ENCODE peak calls at places on chromosomes 7 and 10, in ten cellular contexts. One of them, this sample, is unnamed.

GRCh38 chr7:115449689-115450088 is 527.8 kb downstream of the MDFIC start:
- DNase-seq in cardiac muscle cell: no peak
- DNase-seq in HepG2: no peak
- DNase-seq in pancreas: no peak
- DNase-seq in glutamatergic neuron: no peak
- DNase-seq in progenitor cell of endocrine pancreas: no peak
- DNase-seq in uterus: no peak
- DNase-seq in colonic mucosa: no peak
- DNase-seq in dorsolateral prefrontal cortex: no peak
- DNase-seq in choroid plexus epithelial cell: peak
- DNase-seq in this sample: no peak

GRCh38 chr7:106127984-106128780 is 16.1 kb upstream of the SYPL1 start:
- DNase-seq in cardiac muscle cell: peak
- DNase-seq in dorsolateral prefrontal cortex: no peak
- DNase-seq in pancreas: no peak
- DNase-seq in colonic mucosa: no peak
- DNase-seq in choroid plexus epithelial cell: peak
- DNase-seq in glutamatergic neuron: no peak
- DNase-seq in progenitor cell of endocrine pancreas: no peak
- DNase-seq in HepG2: no peak
- DNase-seq in uterus: no peak
- DNase-seq in this sample: no peak

GRCh38 chr10:76036962-76037361 is 605.5 kb downstream of the LRMDA start:
- DNase-seq in colonic mucosa: peak
- DNase-seq in glutamatergic neuron: no peak
- DNase-seq in pancreas: no peak
- DNase-seq in dorsolateral prefrontal cortex: no peak
- DNase-seq in choroid plexus epithelial cell: no peak
- DNase-seq in uterus: no peak
- DNase-seq in HepG2: peak
- DNase-seq in progenitor cell of endocrine pancreas: no peak
- DNase-seq in cardiac muscle cell: no peak
- DNase-seq in this sample: no peak

GRCh38 chr10:5560142-5560843 is 35.5 kb downstream of the CALML3 start:
- DNase-seq in progenitor cell of endocrine pancreas: no peak
- DNase-seq in cardiac muscle cell: no peak
- DNase-seq in HepG2: no peak
- DNase-seq in dorsolateral prefrontal cortex: no peak
- DNase-seq in colonic mucosa: no peak
- DNase-seq in uterus: peak
- DNase-seq in pancreas: peak
- DNase-seq in choroid plexus epithelial cell: no peak
- DNase-seq in glutamatergic neuron: peak
- DNase-seq in this sample: no peak

GRCh38 chr10:79629955-79630327 is 19.2 kb downstream of the SFTPA1 start:
- DNase-seq in glutamatergic neuron: no peak
- DNase-seq in pancreas: no peak
- DNase-seq in progenitor cell of endocrine pancreas: no peak
- DNase-seq in choroid plexus epithelial cell: no peak
- DNase-seq in uterus: no peak
- DNase-seq in HepG2: no peak
- DNase-seq in cardiac muscle cell: no peak
- DNase-seq in colonic mucosa: no peak
- DNase-seq in dorsolateral prefrontal cortex: no peak
- DNase-seq in this sample: no peak

GRCh38 chr7:42406358-42406757 is 169.3 kb upstream of the GLI3 start:
- DNase-seq in cardiac muscle cell: no peak
- DNase-seq in HepG2: no peak
- DNase-seq in dorsolateral prefrontal cortex: no peak
- DNase-seq in colonic mucosa: no peak
- DNase-seq in pancreas: no peak
- DNase-seq in choroid plexus epithelial cell: no peak
- DNase-seq in progenitor cell of endocrine pancreas: no peak
- DNase-seq in uterus: no peak
- DNase-seq in glutamatergic neuron: no peak
- DNase-seq in this sample: no peak

GRCh38 chr7:106598663-106599342 is 62.2 kb downstream of the CCDC71L start:
- DNase-seq in glutamatergic neuron: peak
- DNase-seq in HepG2: peak
- DNase-seq in dorsolateral prefrontal cortex: no peak
- DNase-seq in cardiac muscle cell: peak
- DNase-seq in uterus: peak
- DNase-seq in colonic mucosa: peak
- DNase-seq in pancreas: no peak
- DNase-seq in choroid plexus epithelial cell: peak
- DNase-seq in progenitor cell of endocrine pancreas: peak
- DNase-seq in this sample: no peak

GRCh38 chr10:104777086-104777799 is 136.2 kb downstream of the SORCS3 start:
- DNase-seq in dorsolateral prefrontal cortex: no peak
- DNase-seq in colonic mucosa: no peak
- DNase-seq in choroid plexus epithelial cell: no peak
- DNase-seq in progenitor cell of endocrine pancreas: no peak
- DNase-seq in pancreas: no peak
- DNase-seq in glutamatergic neuron: no peak
- DNase-seq in cardiac muscle cell: no peak
- DNase-seq in HepG2: no peak
- DNase-seq in uterus: no peak
- DNase-seq in this sample: no peak

GRCh38 chr10:120805014-120805805 is 46.0 kb upstream of the WDR11 start:
- DNase-seq in pancreas: no peak
- DNase-seq in HepG2: no peak
- DNase-seq in cardiac muscle cell: no peak
- DNase-seq in dorsolateral prefrontal cortex: no peak
- DNase-seq in glutamatergic neuron: no peak
- DNase-seq in choroid plexus epithelial cell: no peak
- DNase-seq in colonic mucosa: no peak
- DNase-seq in progenitor cell of endocrine pancreas: no peak
- DNase-seq in uterus: no peak
- DNase-seq in this sample: no peak

GRCh38 chr10:32367793-32368453 is 21.0 kb upstream of the EPC1 start:
- DNase-seq in dorsolateral prefrontal cortex: peak
- DNase-seq in uterus: peak
- DNase-seq in progenitor cell of endocrine pancreas: peak
- DNase-seq in glutamatergic neuron: peak
- DNase-seq in colonic mucosa: peak
- DNase-seq in cardiac muscle cell: peak
- DNase-seq in HepG2: peak
- DNase-seq in choroid plexus epithelial cell: peak
- DNase-seq in pancreas: peak
- DNase-seq in this sample: peak

GRCh38 chr7:78226059-78226658 is 427.6 kb downstream of the PHTF2 start:
- DNase-seq in uterus: no peak
- DNase-seq in progenitor cell of endocrine pancreas: no peak
- DNase-seq in cardiac muscle cell: peak
- DNase-seq in HepG2: peak
- DNase-seq in glutamatergic neuron: peak
- DNase-seq in colonic mucosa: peak
- DNase-seq in choroid plexus epithelial cell: peak
- DNase-seq in pancreas: peak
- DNase-seq in dorsolateral prefrontal cortex: peak
- DNase-seq in this sample: no peak

GRCh38 chr7:81008901-81009300 is 90.0 kb upstream of the SEMA3C start:
- DNase-seq in pancreas: no peak
- DNase-seq in choroid plexus epithelial cell: no peak
- DNase-seq in progenitor cell of endocrine pancreas: no peak
- DNase-seq in colonic mucosa: no peak
- DNase-seq in HepG2: no peak
- DNase-seq in glutamatergic neuron: no peak
- DNase-seq in uterus: no peak
- DNase-seq in cardiac muscle cell: no peak
- DNase-seq in dorsolateral prefrontal cortex: no peak
- DNase-seq in this sample: no peak

GRCh38 chr7:112970771-112971170 is 115.9 kb downstream of the GPR85 start:
- DNase-seq in progenitor cell of endocrine pancreas: no peak
- DNase-seq in uterus: no peak
- DNase-seq in HepG2: no peak
- DNase-seq in colonic mucosa: no peak
- DNase-seq in pancreas: no peak
- DNase-seq in cardiac muscle cell: no peak
- DNase-seq in glutamatergic neuron: no peak
- DNase-seq in choroid plexus epithelial cell: no peak
- DNase-seq in dorsolateral prefrontal cortex: no peak
- DNase-seq in this sample: no peak
- TF ChIP-seq CTCF in progenitor cell of endocrine pancreas: no peak
- TF ChIP-seq CTCF in uterus: no peak
- TF ChIP-seq CTCF in HepG2: no peak
- TF ChIP-seq CTCF in colonic mucosa: no peak
- TF ChIP-seq CTCF in pancreas: no peak
- TF ChIP-seq CTCF in cardiac muscle cell: no peak
- TF ChIP-seq CTCF in glutamatergic neuron: peak
- TF ChIP-seq CTCF in choroid plexus epithelial cell: no peak
- TF ChIP-seq CTCF in dorsolateral prefrontal cortex: no peak
- TF ChIP-seq CTCF in this sample: no peak

DNA sequence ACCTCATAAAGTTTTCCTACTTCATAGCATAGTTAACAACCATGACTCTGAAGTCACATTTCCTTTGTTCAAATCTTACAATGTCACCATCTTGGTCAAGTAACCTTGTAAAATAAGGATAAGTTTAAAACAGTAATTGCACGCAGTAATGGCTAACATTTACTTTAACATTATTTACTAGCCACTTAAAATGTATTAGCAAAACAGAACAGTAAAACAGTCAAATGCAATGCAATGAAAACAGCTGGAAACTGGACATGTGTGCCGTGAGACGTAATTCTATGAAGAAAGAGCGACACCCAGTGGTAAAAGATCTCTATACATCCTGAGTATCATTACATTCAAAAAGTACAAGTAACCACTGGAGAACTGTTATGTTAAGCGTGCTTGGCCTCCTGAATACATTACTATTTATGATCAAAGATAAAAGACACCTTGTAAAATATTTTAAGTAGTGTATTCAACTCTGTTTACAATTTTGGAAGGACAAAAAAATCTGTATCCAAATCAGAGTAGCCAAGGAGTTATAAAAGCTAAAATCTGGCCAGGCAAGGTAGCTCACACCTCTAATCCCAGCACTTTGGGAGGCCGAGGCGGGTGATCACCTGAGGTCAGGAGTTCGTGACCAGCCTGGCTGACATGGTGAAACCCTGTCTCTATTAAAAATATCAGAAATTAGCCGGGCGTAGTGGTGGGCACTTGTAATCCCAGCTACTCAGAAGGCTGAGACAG is 27.2 kb downstream of the ATE1 start:
- DNase-seq in uterus: peak
- DNase-seq in glutamatergic neuron: no peak
- DNase-seq in colonic mucosa: no peak
- DNase-seq in HepG2: peak
- DNase-seq in dorsolateral prefrontal cortex: no peak
- DNase-seq in choroid plexus epithelial cell: peak
- DNase-seq in cardiac muscle cell: peak
- DNase-seq in pancreas: no peak
- DNase-seq in progenitor cell of endocrine pancreas: no peak
- DNase-seq in this sample: no peak
- TF ChIP-seq CTCF in uterus: peak
- TF ChIP-seq CTCF in glutamatergic neuron: peak
- TF ChIP-seq CTCF in colonic mucosa: peak
- TF ChIP-seq CTCF in HepG2: peak
- TF ChIP-seq CTCF in dorsolateral prefrontal cortex: peak
- TF ChIP-seq CTCF in choroid plexus epithelial cell: peak
- TF ChIP-seq CTCF in cardiac muscle cell: peak
- TF ChIP-seq CTCF in pancreas: peak
- TF ChIP-seq CTCF in progenitor cell of endocrine pancreas: peak
- TF ChIP-seq CTCF in this sample: peak

GRCh38 chr10:44809652-44810051 is 101.5 kb upstream of the TMEM72 start:
- DNase-seq in dorsolateral prefrontal cortex: no peak
- DNase-seq in uterus: no peak
- DNase-seq in colonic mucosa: no peak
- DNase-seq in glutamatergic neuron: no peak
- DNase-seq in HepG2: no peak
- DNase-seq in pancreas: no peak
- DNase-seq in progenitor cell of endocrine pancreas: no peak
- DNase-seq in choroid plexus epithelial cell: peak
- DNase-seq in cardiac muscle cell: peak
- DNase-seq in this sample: no peak
- TF ChIP-seq CTCF in dorsolateral prefrontal cortex: no peak
- TF ChIP-seq CTCF in uterus: no peak
- TF ChIP-seq CTCF in colonic mucosa: no peak
- TF ChIP-seq CTCF in glutamatergic neuron: no peak
- TF ChIP-seq CTCF in HepG2: peak
- TF ChIP-seq CTCF in pancreas: no peak
- TF ChIP-seq CTCF in progenitor cell of endocrine pancreas: no peak
- TF ChIP-seq CTCF in choroid plexus epithelial cell: peak
- TF ChIP-seq CTCF in cardiac muscle cell: peak
- TF ChIP-seq CTCF in this sample: no peak

DNA sequence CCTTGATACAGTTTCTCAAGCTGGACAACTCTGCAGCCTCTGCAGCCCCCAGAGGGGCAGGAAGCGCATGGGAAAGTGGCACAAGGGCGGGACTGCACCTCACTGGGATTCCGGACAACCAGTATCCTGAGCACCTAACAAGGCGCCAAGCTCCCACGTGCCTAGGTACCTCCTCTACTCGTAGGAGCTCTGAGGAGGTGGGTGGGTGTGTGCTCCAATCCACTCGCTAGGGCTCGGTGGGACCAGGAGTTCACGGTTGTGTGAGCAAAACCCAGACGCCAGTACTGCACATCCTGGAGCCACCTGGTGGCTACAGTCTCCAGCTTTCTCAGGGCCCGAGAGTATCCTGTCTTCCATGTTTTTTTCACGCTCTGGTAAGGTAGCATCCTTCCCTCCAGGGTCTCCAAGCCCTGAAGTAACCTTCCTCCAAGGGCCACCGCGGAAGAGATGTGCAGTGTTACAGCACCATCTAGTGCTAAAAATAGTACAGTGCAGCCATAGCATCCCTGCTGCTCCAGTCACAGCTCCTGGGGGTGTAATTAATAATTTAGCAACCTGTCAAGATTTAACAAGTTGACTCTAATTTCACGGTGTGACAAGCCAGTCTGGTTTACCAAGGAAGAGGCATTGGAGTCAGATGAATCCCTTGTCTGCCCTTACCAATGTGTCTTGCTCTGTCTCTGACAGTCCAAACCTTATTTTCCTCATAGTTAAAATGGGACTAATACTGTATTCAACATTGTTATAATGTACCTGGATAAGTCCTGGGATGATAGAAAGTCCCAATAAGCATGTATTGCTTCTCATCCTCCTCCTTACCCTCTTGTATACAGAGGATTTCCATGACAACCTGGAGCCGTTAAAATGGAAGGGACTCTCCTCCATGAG is 70.4 kb downstream of the HERPUD2 start:
- DNase-seq in pancreas: no peak
- DNase-seq in glutamatergic neuron: peak
- DNase-seq in uterus: no peak
- DNase-seq in cardiac muscle cell: peak
- DNase-seq in colonic mucosa: no peak
- DNase-seq in choroid plexus epithelial cell: peak
- DNase-seq in HepG2: peak
- DNase-seq in dorsolateral prefrontal cortex: no peak
- DNase-seq in progenitor cell of endocrine pancreas: peak
- DNase-seq in this sample: no peak
- TF ChIP-seq CTCF in pancreas: peak
- TF ChIP-seq CTCF in glutamatergic neuron: peak
- TF ChIP-seq CTCF in uterus: peak
- TF ChIP-seq CTCF in cardiac muscle cell: peak
- TF ChIP-seq CTCF in colonic mucosa: peak
- TF ChIP-seq CTCF in choroid plexus epithelial cell: peak
- TF ChIP-seq CTCF in HepG2: peak
- TF ChIP-seq CTCF in dorsolateral prefrontal cortex: peak
- TF ChIP-seq CTCF in progenitor cell of endocrine pancreas: peak
- TF ChIP-seq CTCF in this sample: peak

GRCh38 chr7:113118074-113118959 is at the start of gene SMIM30:
- DNase-seq in dorsolateral prefrontal cortex: peak
- DNase-seq in colonic mucosa: peak
- DNase-seq in glutamatergic neuron: peak
- DNase-seq in progenitor cell of endocrine pancreas: peak
- DNase-seq in HepG2: peak
- DNase-seq in cardiac muscle cell: peak
- DNase-seq in uterus: peak
- DNase-seq in choroid plexus epithelial cell: peak
- DNase-seq in pancreas: peak
- DNase-seq in this sample: peak
- TF ChIP-seq CTCF in dorsolateral prefrontal cortex: peak
- TF ChIP-seq CTCF in colonic mucosa: no peak
- TF ChIP-seq CTCF in glutamatergic neuron: no peak
- TF ChIP-seq CTCF in progenitor cell of endocrine pancreas: no peak
- TF ChIP-seq CTCF in HepG2: peak
- TF ChIP-seq CTCF in cardiac muscle cell: no peak
- TF ChIP-seq CTCF in uterus: no peak
- TF ChIP-seq CTCF in choroid plexus epithelial cell: no peak
- TF ChIP-seq CTCF in pancreas: no peak
- TF ChIP-seq CTCF in this sample: no peak